ENCODE peak calls at places on chromosomes 1 and 21, in eight cellular contexts. E is fibroblast of the aortic adventitia; Y is ELR; N is posterior cingulate gyrus; V is colonic mucosa; C is nucleus accumbens; G is stimulated activated CD8-positive, alpha-beta memory T cell treated with anti-CD3 and anti-CD28 coated beads, Interleukin-2, amount 100 ng/mL, for 1 hour; A is NCI-H524 treated with DMSO at 0.1 percent for 48 hours. B is an unnamed sample.

GRCh38 chr1:47875831-47876586 is 121.2 kb downstream of the TRABD2B start:
- DNase-seq in E (no peak), Y (no peak), A (peak), V (no peak), N (no peak), C (no peak), G (no peak), B (no peak)

GRCh38 chr1:89633103-89633744 is at the start of gene LRRC8C:
- DNase-seq in C (no peak), E (peak), Y (peak), V (peak), N (peak), G (no peak), A (no peak), B (peak)

GRCh38 chr1:58755468-58755872 is 28.4 kb downstream of the JUN start:
- DNase-seq in G (peak), A (no peak), E (peak), C (no peak), Y (peak), N (no peak), V (peak), B (no peak)

GRCh38 chr1:171654705-171655214 is 2.3 kb upstream of the MYOC start:
- DNase-seq in N (no peak), G (no peak), E (peak), A (no peak), Y (no peak), C (no peak), V (no peak), B (no peak)

GRCh38 chr1:15849775-15850449 is 2.4 kb downstream of the SPEN start:
- DNase-seq in E (peak), N (peak), G (no peak), V (peak), A (no peak), Y (peak), C (peak), B (peak)

GRCh38 chr21:45021428-45022347 is 52.7 kb upstream of the ADARB1 start:
- DNase-seq in N (peak), E (no peak), C (no peak), Y (no peak), A (no peak), G (no peak), V (no peak), B (no peak)

GRCh38 chr1:237677979-237678378 is 212.7 kb downstream of the ZP4 start:
- DNase-seq in Y (peak), C (no peak), A (no peak), E (no peak), N (no peak), V (no peak), G (no peak), B (no peak)

GRCh38 chr1:228410015-228410414 is 3.4 kb upstream of the TRIM11 start:
- DNase-seq in Y (no peak), N (no peak), G (no peak), A (no peak), E (peak), C (no peak), V (no peak), B (no peak)

GRCh38 chr1:236326432-236326831 is 44.7 kb upstream of the ERO1B start:
- DNase-seq in V (no peak), N (no peak), Y (no peak), A (no peak), E (no peak), C (no peak), G (no peak), B (no peak)

GRCh38 chr1:53732912-53733317 is 6.0 kb downstream of the GLIS1 start:
- DNase-seq in Y (peak), C (no peak), V (no peak), E (peak), N (no peak), G (no peak), A (no peak), B (no peak)

GRCh38 chr21:43676391-43676790 is 17.0 kb downstream of the RRP1B start:
- DNase-seq in A (no peak), Y (no peak), V (no peak), G (no peak), N (no peak), C (no peak), E (no peak), B (no peak)

GRCh38 chr1:185776521-185776920 is 42.3 kb downstream of the HMCN1 start:
- DNase-seq in C (no peak), G (no peak), Y (no peak), N (no peak), V (no peak), E (no peak), A (no peak), B (no peak)

GRCh38 chr1:43359696-43360095 is 915 bp downstream of the CDC20 start:
- DNase-seq in V (no peak), A (no peak), N (no peak), C (no peak), E (no peak), G (no peak), Y (peak), B (no peak)

GRCh38 chr1:219138747-219139146 is 34.9 kb upstream of the LYPLAL1 start:
- DNase-seq in C (no peak), N (no peak), E (no peak), Y (no peak), G (no peak), V (no peak), A (no peak), B (no peak)